ENCODE peak calls at places on chromosomes 11 and 22, in ten cellular contexts. Y is mammary epithelial cell; N is neural progenitor cell; S is body of pancreas; Z is stomach; J is IMR-90; G is tibial nerve; R is CD4-positive, CD25-positive, alpha-beta regulatory T cell; P is tibial artery; H is neuronal stem cell. Q is an unnamed sample. For H3K36me3, the result is how much of the 10 kb centered on the place peaks cover.

GRCh38 chr11:1150769-1151365 is 6.9 kb upstream of the MUC5AC start:
- DNase-seq in Y (no peak), N (no peak), S (no peak), Z (peak), J (peak), G (peak), R (no peak), P (peak), H (no peak), Q (no peak)

GRCh38 chr11:80330302-80330701 is 889.5 kb upstream of the TENM4 start:
- DNase-seq in Y (peak), N (no peak), S (no peak), Z (no peak), J (peak), G (no peak), R (no peak), P (no peak), H (no peak), Q (no peak)

GRCh38 chr11:76666830-76667229 is 3.7 kb downstream of the LRRC32 start:
- DNase-seq in Y (no peak), N (no peak), S (no peak), Z (no peak), J (no peak), G (no peak), R (no peak), P (peak), H (no peak), Q (no peak)

GRCh38 chr11:33453225-33453624 is 196.0 kb downstream of the HIPK3 start:
- DNase-seq in Y (no peak), N (no peak), S (no peak), Z (no peak), J (no peak), G (no peak), R (no peak), P (no peak), H (no peak), Q (no peak)

GRCh38 chr11:65429069-65429681 is 6.6 kb downstream of the NEAT1 start:
- DNase-seq in Y (peak), N (peak), S (peak), Z (peak), J (peak), G (peak), R (no peak), P (peak), H (no peak), Q (no peak)

GRCh38 chr11:2420502-2421225 is 20.1 kb downstream of the TSSC4 start:
- DNase-seq in Y (peak), N (peak), S (peak), Z (peak), J (peak), G (peak), R (peak), P (peak), H (peak), Q (peak)

GRCh38 chr11:126025822-126026221 is 36.8 kb downstream of the CDON start:
- DNase-seq in Y (no peak), N (no peak), S (no peak), Z (no peak), J (no peak), G (no peak), R (no peak), P (no peak), H (no peak), Q (no peak)

GRCh38 chr11:108853864-108854263 is 189.0 kb downstream of the DDX10 start:
- DNase-seq in Y (no peak), N (peak), S (no peak), Z (no peak), J (no peak), G (no peak), R (no peak), P (no peak), H (peak), Q (no peak)

GRCh38 chr22:41517172-41518047 is 26.9 kb downstream of the POLR3H start:
- DNase-seq in Y (peak), N (peak), S (peak), Z (peak), J (peak), G (peak), R (peak), P (peak), H (peak), Q (no peak)

GRCh38 chr22:42648368-42649260 is 578 bp downstream of the CYB5R3 start:
- DNase-seq in Y (peak), N (no peak), S (peak), Z (peak), J (no peak), G (no peak), R (no peak), P (peak), H (no peak), Q (peak)

GRCh38 chr22:31343235-31344191 is 2.6 kb downstream of the PATZ1 start:
- DNase-seq in Y (peak), N (peak), S (peak), Z (peak), J (peak), G (peak), R (no peak), P (peak), H (peak), Q (no peak)

GRCh38 chr11:44208976-44209603 is 100.8 kb downstream of the ALX4 start:
- DNase-seq in Y (no peak), N (no peak), S (no peak), Z (no peak), J (peak), G (no peak), R (no peak), P (no peak), H (no peak), Q (no peak)

GRCh38 chr11:130831506-130832385 is 84.5 kb downstream of the SNX19 start:
- DNase-seq in Y (no peak), N (peak), S (no peak), Z (no peak), J (peak), G (no peak), R (no peak), P (no peak), H (no peak), Q (no peak)

GRCh38 chr11:16184588-16184987 is 171.8 kb downstream of the SOX6 start:
- DNase-seq in Y (peak), N (no peak), S (peak), Z (no peak), J (peak), G (no peak), R (no peak), P (no peak), H (no peak), Q (no peak)

GRCh38 chr11:117640041-117640440 is 157.0 kb downstream of the DSCAML1 start:
- DNase-seq in Y (no peak), N (no peak), S (no peak), Z (no peak), J (no peak), G (no peak), R (no peak), P (no peak), H (no peak), Q (no peak)

GRCh38 chr11:37496196-37496595 is 898.2 kb upstream of the RAG2 start:
- DNase-seq in Y (no peak), N (no peak), S (no peak), Z (no peak), J (peak), G (no peak), R (no peak), P (no peak), H (no peak), Q (no peak)

GRCh38 chr11:86335131-86335768 is 33.2 kb downstream of the HIKESHI start:
- DNase-seq in Y (peak), N (no peak), S (no peak), Z (no peak), J (no peak), G (no peak), R (no peak), P (no peak), H (no peak), Q (no peak)

GRCh38 chr22:47776329-47776728 is 1013.9 kb downstream of the TBC1D22A start:
- DNase-seq in Y (no peak), N (peak), S (no peak), Z (no peak), J (no peak), G (no peak), R (no peak), P (no peak), H (no peak), Q (no peak)

GRCh38 chr11:437228-437870 is 4.5 kb downstream of the ANO9 start:
- DNase-seq in Y (no peak), N (no peak), S (no peak), Z (no peak), J (no peak), G (no peak), R (no peak), P (no peak), H (no peak), Q (no peak)

GRCh38 chr11:68461284-68461861 is 821 bp downstream of the PPP6R3 start:
- DNase-seq in Y (peak), N (no peak), S (no peak), Z (no peak), J (peak), G (no peak), R (no peak), P (no peak), H (no peak), Q (no peak)

GRCh38 chr22:48340727-48341709 is 1486.7 kb downstream of the BRD1 start:
- DNase-seq in Y (no peak), N (no peak), S (no peak), Z (no peak), J (no peak), G (no peak), R (no peak), P (no peak), H (no peak), Q (no peak)

GRCh38 chr11:1832181-1832988 is 2.4 kb upstream of the SYT8 start:
- DNase-seq in Y (no peak), N (peak), S (peak), Z (peak), J (no peak), G (no peak), R (peak), P (no peak), H (peak), Q (peak)

GRCh38 chr11:662689-663274 is 25.7 kb downstream of the DRD4 start:
- DNase-seq in Y (peak), N (peak), S (peak), Z (peak), J (peak), G (peak), R (peak), P (peak), H (no peak), Q (no peak)

GRCh38 chr11:77619576-77620198 is 17.9 kb downstream of the CLNS1A start:
- DNase-seq in Y (peak), N (peak), S (no peak), Z (no peak), J (peak), G (peak), R (no peak), P (no peak), H (peak), Q (peak)

GRCh38 chr11:10655227-10655626 is 38.3 kb downstream of the IRAG1 start:
- DNase-seq in Y (no peak), N (no peak), S (no peak), Z (no peak), J (no peak), G (no peak), R (no peak), P (no peak), H (no peak), Q (no peak)

GRCh38 chr11:10657308-10658271 is 36.0 kb downstream of the IRAG1 start:
- DNase-seq in Y (peak), N (no peak), S (no peak), Z (no peak), J (peak), G (no peak), R (no peak), P (no peak), H (no peak), Q (no peak)

GRCh38 chr11:10658621-10659338 is 34.8 kb downstream of the IRAG1 start:
- DNase-seq in Y (no peak), N (no peak), S (no peak), Z (no peak), J (no peak), G (no peak), R (no peak), P (no peak), H (no peak), Q (no peak)

GRCh38 chr11:10654211-10655150 is 39.1 kb downstream of the IRAG1 start:
- DNase-seq in Y (peak), N (peak), S (peak), Z (no peak), J (peak), G (no peak), R (peak), P (no peak), H (peak), Q (peak)

GRCh38 chr11:10655931-10656576 is 37.5 kb downstream of the IRAG1 start:
- DNase-seq in Y (no peak), N (no peak), S (no peak), Z (no peak), J (no peak), G (no peak), R (no peak), P (no peak), H (no peak), Q (no peak)
- H3K27ac ChIP-seq in Y (no peak), N (no peak), S (no peak), Z (peak), J (peak), G (peak), R (no peak), P (peak), H (no peak), Q (peak)

GRCh38 chr11:70434813-70435300 is 36.5 kb downstream of the CTTN start:
- DNase-seq in Y (no peak), N (no peak), S (no peak), Z (no peak), J (no peak), G (no peak), R (no peak), P (no peak), H (no peak), Q (no peak)
- H3K36me3 ChIP-seq in Y (under half), N (under half), S (under half), Z (half or more), J (half or more), G (under half), R (under half), P (half or more), H (half or more), Q (under half)

GRCh38 chr11:67057410-67057757 is 737 bp downstream of the RHOD start:
- DNase-seq in Y (peak), N (no peak), S (peak), Z (no peak), J (no peak), G (no peak), R (no peak), P (peak), H (no peak), Q (no peak)
- H3K27ac ChIP-seq in Y (peak), N (no peak), S (peak), Z (peak), J (no peak), G (no peak), R (no peak), P (peak), H (no peak), Q (no peak)

DNA sequence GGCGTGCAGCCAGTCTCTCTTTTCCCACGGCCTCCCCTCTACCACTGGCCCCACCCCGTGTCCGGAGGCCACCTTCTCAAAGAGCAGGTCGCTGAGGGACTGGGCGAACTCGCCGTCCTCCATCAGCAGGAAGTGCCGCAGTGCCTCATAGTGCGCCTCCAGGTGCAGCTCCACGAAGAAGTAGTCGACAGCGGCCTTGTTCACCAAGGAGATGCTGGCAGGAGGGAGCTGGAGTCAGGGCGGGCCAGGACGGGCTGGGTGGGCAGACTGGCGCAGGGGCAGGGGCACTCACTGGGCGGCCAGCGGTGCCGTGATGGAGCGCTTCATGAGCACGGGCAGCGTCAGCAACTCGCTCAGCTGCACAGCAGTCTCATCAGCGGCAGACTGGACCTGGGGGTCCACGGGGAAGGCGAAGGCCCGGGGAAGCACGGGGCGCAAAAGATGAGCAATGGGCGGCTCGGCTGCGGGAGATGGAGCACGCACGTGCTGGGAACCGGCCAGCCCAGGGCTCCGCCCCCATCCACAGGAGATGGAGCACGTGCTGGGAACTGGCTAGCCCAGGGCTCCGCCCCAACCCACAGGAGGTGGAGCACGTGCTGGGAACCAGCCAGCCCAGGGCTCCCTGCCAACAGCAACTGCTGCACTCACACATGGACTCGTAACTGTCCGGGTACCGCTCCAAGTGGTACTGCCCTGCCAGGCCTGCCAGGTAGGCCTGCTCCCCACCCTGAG is 18.4 kb downstream of the SELENOO start:
- DNase-seq in Y (peak), N (no peak), S (peak), Z (peak), J (peak), G (peak), R (no peak), P (peak), H (no peak), Q (no peak)
- H3K36me3 ChIP-seq in Y (under half), N (under half), S (half or more), Z (half or more), J (half or more), G (under half), R (half or more), P (half or more), H (half or more), Q (under half)

Q was measured in CD8-positive, alpha-beta memory T cell.